ENCODE peak calls at places on chromosomes 2 and 18, in eight cellular contexts. U, D, P, W, H, O, Y and X are unnamed samples.

GRCh38 chr2:109409347-109410020 is 204.3 kb downstream of the SEPTIN10 start:
- DNase-seq in U (no peak), D (no peak), P (no peak), W (no peak), H (peak), O (no peak), Y (no peak), X (no peak)

GRCh38 chr2:219542931-219543595 is 546 bp downstream of the CHPF start:
- DNase-seq in U (peak), D (no peak), P (no peak), W (peak), H (peak), O (no peak), Y (peak), X (no peak)

GRCh38 chr2:3738454-3738853 is 35.1 kb downstream of the DCDC2C start:
- DNase-seq in U (peak), D (no peak), P (peak), W (no peak), H (peak), O (no peak), Y (no peak), X (no peak)

GRCh38 chr2:141439524-141439923 is 691.3 kb downstream of the LRP1B start:
- DNase-seq in U (no peak), D (no peak), P (no peak), W (no peak), H (no peak), O (no peak), Y (no peak), X (no peak)

GRCh38 chr2:153871231-153872221 is at the start of gene GALNT13:
- DNase-seq in U (peak), D (peak), P (peak), W (no peak), H (no peak), O (peak), Y (no peak), X (peak)

GRCh38 chr2:166375736-166376487 is at the start of gene SCN9A:
- DNase-seq in U (peak), D (peak), P (peak), W (peak), H (peak), O (peak), Y (peak), X (peak)

GRCh38 chr2:45003586-45004568 is 5.4 kb downstream of the SIX2 start:
- DNase-seq in U (no peak), D (no peak), P (no peak), W (no peak), H (no peak), O (no peak), Y (no peak), X (no peak)

GRCh38 chr2:200585730-200586643 is at the start of gene AOX1:
- DNase-seq in U (peak), D (peak), P (no peak), W (peak), H (no peak), O (peak), Y (peak), X (peak)

DNA sequence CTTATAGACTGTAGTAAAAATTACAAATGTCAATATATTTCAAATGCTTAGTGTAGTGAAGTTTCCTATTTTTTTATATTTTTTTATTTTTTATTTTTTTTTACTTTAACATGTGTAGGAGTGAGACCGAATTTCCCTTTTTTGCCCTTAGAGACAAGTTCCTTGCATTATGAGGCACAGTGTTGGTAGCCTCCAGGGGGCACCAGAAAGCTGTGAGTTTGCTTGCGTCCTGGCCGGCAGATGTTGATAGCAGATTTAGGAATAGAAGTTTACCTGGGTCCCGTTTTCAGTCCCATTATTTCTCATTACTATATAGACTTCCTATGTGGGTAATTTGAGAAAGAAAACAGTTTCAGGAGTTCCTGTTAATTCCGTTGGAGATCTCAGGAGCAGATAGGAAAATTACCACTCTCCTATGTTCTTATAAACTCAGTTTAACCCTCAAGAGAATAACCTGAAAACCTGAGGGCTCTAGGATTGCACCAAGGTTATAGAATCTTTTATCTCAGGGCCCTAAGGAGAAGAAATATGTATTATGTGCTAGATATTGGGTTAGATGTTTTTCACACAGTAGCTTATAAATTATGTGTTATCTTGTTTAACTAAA is 157.5 kb upstream of the SESTD1 start:
- DNase-seq in U (peak), D (no peak), P (peak), W (peak), H (peak), O (peak), Y (peak), X (peak)
- TF ChIP-seq CTCF in U (peak), D (peak), P (peak), W (peak), H (peak), O (peak), Y (peak), X (peak)

GRCh38 chr2:170101789-170102188 is 76.2 kb upstream of the MYO3B start:
- DNase-seq in U (no peak), D (no peak), P (no peak), W (no peak), H (no peak), O (no peak), Y (no peak), X (no peak)

GRCh38 chr2:170095380-170095779 is 82.6 kb upstream of the MYO3B start:
- DNase-seq in U (no peak), D (no peak), P (no peak), W (no peak), H (no peak), O (no peak), Y (no peak), X (no peak)

DNA sequence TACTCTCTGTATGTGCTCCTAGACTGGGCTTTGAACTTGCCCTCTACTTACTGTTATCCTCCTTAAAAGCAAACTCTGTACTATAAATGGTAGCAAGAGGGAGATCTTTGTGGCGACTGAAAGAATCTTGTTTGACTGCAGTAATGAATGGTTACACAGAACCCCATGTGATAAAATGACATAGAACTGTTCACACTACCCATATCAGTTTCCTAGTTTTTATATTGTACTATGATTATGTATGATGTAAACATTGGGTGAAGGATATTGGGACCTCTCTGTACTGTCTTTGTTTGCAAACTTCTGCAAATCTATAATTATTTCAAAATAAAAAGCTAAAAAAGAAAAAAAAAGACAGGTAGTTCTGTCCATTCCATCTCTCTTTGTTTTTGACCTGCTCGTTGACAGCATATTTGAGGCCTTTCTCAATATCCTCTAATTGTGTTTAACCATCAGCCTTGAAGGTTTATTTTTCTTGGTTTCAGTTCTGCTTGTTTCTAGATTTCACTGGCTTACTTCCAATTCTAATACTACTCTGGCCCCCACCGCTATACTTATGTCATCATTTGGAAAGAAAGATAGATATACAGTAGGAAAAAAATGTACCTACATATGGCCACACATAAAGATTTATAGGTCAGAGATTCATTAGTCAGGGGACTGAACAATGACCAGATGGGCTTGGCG is 79.2 kb upstream of the MYO3B start:
- DNase-seq in U (no peak), D (no peak), P (no peak), W (no peak), H (no peak), O (no peak), Y (no peak), X (no peak)
- TF ChIP-seq CTCF in U (no peak), D (no peak), P (no peak), W (no peak), H (no peak), O (no peak), Y (no peak), X (no peak)

GRCh38 chr18:23502516-23503037 is 734 bp upstream of the RMC1 start:
- DNase-seq in U (no peak), D (no peak), P (no peak), W (no peak), H (no peak), O (no peak), Y (peak), X (no peak)
- TF ChIP-seq CTCF in U (peak), D (no peak), P (peak), W (no peak), H (no peak), O (no peak), Y (no peak), X (no peak)

GRCh38 chr2:127638361-127639110 is 7.4 kb upstream of the GPR17 start:
- DNase-seq in U (no peak), D (no peak), P (no peak), W (no peak), H (peak), O (no peak), Y (no peak), X (no peak)

GRCh38 chr2:127641846-127642510 is 4.0 kb upstream of the GPR17 start:
- DNase-seq in U (no peak), D (no peak), P (no peak), W (no peak), H (no peak), O (no peak), Y (no peak), X (no peak)

GRCh38 chr2:127641133-127641532 is 4.8 kb upstream of the GPR17 start:
- DNase-seq in U (no peak), D (no peak), P (no peak), W (no peak), H (no peak), O (no peak), Y (no peak), X (no peak)

GRCh38 chr2:127639111-127639474 is 6.9 kb upstream of the GPR17 start:
- DNase-seq in U (no peak), D (no peak), P (no peak), W (no peak), H (no peak), O (no peak), Y (no peak), X (no peak)

DNA sequence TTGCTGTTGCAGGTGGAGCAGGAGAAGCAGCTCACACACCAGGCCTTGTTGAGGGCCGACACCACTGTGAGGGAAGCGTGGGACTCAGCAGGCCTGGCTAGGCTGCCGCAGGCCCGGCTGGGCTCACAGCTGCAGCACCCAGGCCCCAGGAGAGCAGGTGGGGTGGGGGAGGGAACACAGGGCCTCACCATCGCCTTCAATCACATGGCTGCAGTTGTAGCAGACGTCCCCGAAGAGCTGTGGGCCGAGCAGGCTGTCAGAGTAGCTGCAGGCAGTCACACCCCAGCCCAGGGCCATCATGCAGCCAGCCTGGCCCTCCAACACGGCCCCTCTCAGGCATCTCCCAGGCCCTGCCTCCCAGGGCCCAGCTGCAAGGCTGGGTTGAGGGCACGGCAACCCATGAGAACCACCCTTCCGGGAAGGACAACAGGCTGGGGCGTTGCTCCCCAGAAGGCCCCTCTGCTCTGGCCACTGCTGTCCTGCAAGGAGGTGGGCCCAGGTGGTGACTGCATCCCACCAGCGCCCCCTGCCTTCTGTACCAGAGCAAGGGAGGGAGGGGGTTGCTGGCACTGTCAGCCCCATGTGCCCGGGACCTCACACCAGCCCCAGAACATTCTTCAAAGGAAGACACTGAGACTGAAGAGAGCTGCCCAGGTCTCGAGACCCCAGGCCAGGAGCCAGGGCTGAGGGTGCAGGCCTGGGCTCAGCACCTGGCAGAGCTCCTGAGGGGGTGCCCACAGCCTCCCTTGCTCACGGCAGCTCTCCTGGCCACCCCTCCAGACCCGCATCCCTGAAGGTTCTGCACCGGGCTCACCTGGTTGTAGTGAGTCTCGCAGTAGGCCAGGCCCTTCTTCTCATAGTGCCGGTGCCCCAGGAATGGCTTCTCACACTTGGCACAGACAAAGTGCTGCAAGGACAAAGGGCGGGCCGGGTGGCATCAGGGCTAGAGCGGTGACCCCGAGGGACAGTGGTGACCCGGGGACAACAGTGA is 5.6 kb upstream of the GPR17 start:
- DNase-seq in U (no peak), D (no peak), P (no peak), W (no peak), H (peak), O (no peak), Y (no peak), X (no peak)
- TF ChIP-seq CTCF in U (no peak), D (peak), P (peak), W (peak), H (no peak), O (no peak), Y (no peak), X (peak)

DNA sequence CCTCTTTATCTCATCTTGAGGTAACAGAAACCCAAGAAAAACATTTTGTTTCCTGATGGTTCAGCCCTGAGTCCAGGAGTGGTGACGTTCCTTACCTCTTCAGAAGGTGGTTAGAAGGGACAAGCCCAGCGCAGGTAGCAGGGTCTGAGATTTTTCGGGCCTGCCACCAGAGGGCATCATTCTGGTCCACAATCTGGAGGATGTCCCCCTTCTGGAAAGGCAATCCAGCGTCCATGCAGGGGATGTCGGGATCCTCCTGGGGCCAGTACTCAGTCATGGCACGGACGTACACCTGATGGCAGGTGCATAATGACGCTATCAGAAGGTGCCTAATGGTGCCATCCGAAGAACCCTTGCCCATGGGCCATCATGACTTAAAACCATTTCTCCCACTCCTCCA is 17.7 kb downstream of the MPP4 start:
- DNase-seq in U (peak), D (no peak), P (peak), W (no peak), H (peak), O (no peak), Y (no peak), X (no peak)
- TF ChIP-seq CTCF in U (no peak), D (peak), P (peak), W (peak), H (peak), O (no peak), Y (peak), X (peak)